ENCODE peak calls at places on chromosomes 3 and 15, in eight cellular contexts. One of them, this sample, is unnamed.

GRCh38 chr3:115245437-115245836 is 98.3 kb upstream of the ZBTB20 start:
- DNase-seq in choroid plexus epithelial cell: peak; percentile 86
- DNase-seq in psoas muscle: no peak
- DNase-seq in adrenal gland: no peak
- DNase-seq in lower lobe of right lung: no peak
- DNase-seq in fibroblast of lung: peak; percentile 98
- DNase-seq in AG09309: peak; percentile 76
- DNase-seq in right cardiac atrium: no peak
- DNase-seq in this sample: peak; percentile 92

GRCh38 chr3:126834596-126835471 is 130.8 kb downstream of the CHCHD6 start:
- DNase-seq in psoas muscle: no peak
- DNase-seq in AG09309: no peak
- DNase-seq in right cardiac atrium: no peak
- DNase-seq in adrenal gland: no peak
- DNase-seq in choroid plexus epithelial cell: no peak
- DNase-seq in lower lobe of right lung: no peak
- DNase-seq in fibroblast of lung: peak; percentile 54
- DNase-seq in this sample: peak; percentile 21

GRCh38 chr15:52282418-52282817 is 13.2 kb downstream of the MYO5C start:
- DNase-seq in right cardiac atrium: no peak
- DNase-seq in adrenal gland: no peak
- DNase-seq in psoas muscle: no peak
- DNase-seq in fibroblast of lung: no peak
- DNase-seq in choroid plexus epithelial cell: no peak
- DNase-seq in lower lobe of right lung: no peak
- DNase-seq in AG09309: no peak
- DNase-seq in this sample: no peak

GRCh38 chr15:66042624-66043023 is 173.3 kb downstream of the RAB11A start:
- DNase-seq in adrenal gland: no peak
- DNase-seq in AG09309: no peak
- DNase-seq in right cardiac atrium: no peak
- DNase-seq in fibroblast of lung: no peak
- DNase-seq in choroid plexus epithelial cell: no peak
- DNase-seq in lower lobe of right lung: no peak
- DNase-seq in psoas muscle: no peak
- DNase-seq in this sample: no peak

GRCh38 chr3:161126495-161126894 is 21.3 kb upstream of the B3GALNT1 start:
- DNase-seq in right cardiac atrium: no peak
- DNase-seq in psoas muscle: no peak
- DNase-seq in fibroblast of lung: no peak
- DNase-seq in lower lobe of right lung: no peak
- DNase-seq in adrenal gland: no peak
- DNase-seq in choroid plexus epithelial cell: no peak
- DNase-seq in AG09309: no peak
- DNase-seq in this sample: no peak

GRCh38 chr15:52021128-52021671 is 2.2 kb downstream of the MAPK6 start:
- DNase-seq in AG09309: peak; percentile 87
- DNase-seq in psoas muscle: no peak
- DNase-seq in choroid plexus epithelial cell: peak; percentile 97
- DNase-seq in fibroblast of lung: peak; percentile 95
- DNase-seq in adrenal gland: peak; percentile 60
- DNase-seq in right cardiac atrium: no peak
- DNase-seq in lower lobe of right lung: no peak
- DNase-seq in this sample: peak; percentile 93

GRCh38 chr15:32844118-32844711 is 126.4 kb downstream of the GREM1 start:
- DNase-seq in lower lobe of right lung: no peak
- DNase-seq in fibroblast of lung: peak; percentile 35
- DNase-seq in AG09309: no peak
- DNase-seq in adrenal gland: no peak
- DNase-seq in right cardiac atrium: no peak
- DNase-seq in choroid plexus epithelial cell: peak; percentile 81
- DNase-seq in psoas muscle: no peak
- DNase-seq in this sample: peak; percentile 65

GRCh38 chr3:183924956-183925355 is 40.3 kb upstream of the PARL start:
- DNase-seq in psoas muscle: no peak
- DNase-seq in AG09309: no peak
- DNase-seq in fibroblast of lung: peak; percentile 61
- DNase-seq in lower lobe of right lung: no peak
- DNase-seq in right cardiac atrium: no peak
- DNase-seq in adrenal gland: no peak
- DNase-seq in choroid plexus epithelial cell: peak; percentile 59
- DNase-seq in this sample: peak; percentile 68

GRCh38 chr3:188631291-188632010 is 477.5 kb downstream of the LPP start:
- DNase-seq in choroid plexus epithelial cell: peak; percentile 78
- DNase-seq in AG09309: peak; percentile 17
- DNase-seq in fibroblast of lung: peak; percentile 90
- DNase-seq in lower lobe of right lung: no peak
- DNase-seq in adrenal gland: no peak
- DNase-seq in right cardiac atrium: no peak
- DNase-seq in psoas muscle: no peak
- DNase-seq in this sample: peak; percentile 81

GRCh38 chr15:70219256-70219919 is 121.7 kb upstream of the TLE3 start:
- DNase-seq in psoas muscle: no peak
- DNase-seq in lower lobe of right lung: no peak
- DNase-seq in adrenal gland: no peak
- DNase-seq in choroid plexus epithelial cell: no peak
- DNase-seq in fibroblast of lung: no peak
- DNase-seq in right cardiac atrium: no peak
- DNase-seq in AG09309: no peak
- DNase-seq in this sample: no peak

GRCh38 chr15:69082556-69082955 is 68.1 kb downstream of the NOX5 start:
- DNase-seq in psoas muscle: no peak
- DNase-seq in right cardiac atrium: no peak
- DNase-seq in lower lobe of right lung: no peak
- DNase-seq in AG09309: no peak
- DNase-seq in adrenal gland: no peak
- DNase-seq in choroid plexus epithelial cell: peak; percentile 79
- DNase-seq in fibroblast of lung: no peak
- DNase-seq in this sample: no peak

GRCh38 chr3:56919137-56919796 is 117.5 kb upstream of the ARHGEF3 start:
- DNase-seq in lower lobe of right lung: no peak
- DNase-seq in adrenal gland: no peak
- DNase-seq in fibroblast of lung: no peak
- DNase-seq in AG09309: no peak
- DNase-seq in choroid plexus epithelial cell: no peak
- DNase-seq in right cardiac atrium: no peak
- DNase-seq in psoas muscle: no peak
- DNase-seq in this sample: no peak

GRCh38 chr3:159219231-159219630 is 417.4 kb downstream of the MFSD1 start:
- DNase-seq in adrenal gland: no peak
- DNase-seq in psoas muscle: no peak
- DNase-seq in choroid plexus epithelial cell: no peak
- DNase-seq in fibroblast of lung: no peak
- DNase-seq in lower lobe of right lung: no peak
- DNase-seq in AG09309: no peak
- DNase-seq in right cardiac atrium: no peak
- DNase-seq in this sample: no peak

GRCh38 chr15:57223345-57223744 is 153.0 kb upstream of the CGNL1 start:
- DNase-seq in lower lobe of right lung: no peak
- DNase-seq in adrenal gland: no peak
- DNase-seq in choroid plexus epithelial cell: no peak
- DNase-seq in psoas muscle: no peak
- DNase-seq in right cardiac atrium: no peak
- DNase-seq in fibroblast of lung: peak; percentile 44
- DNase-seq in AG09309: no peak
- DNase-seq in this sample: no peak

GRCh38 chr3:101556064-101556463 is 5.6 kb upstream of the TRMT10C start:
- DNase-seq in lower lobe of right lung: no peak
- DNase-seq in choroid plexus epithelial cell: no peak
- DNase-seq in adrenal gland: no peak
- DNase-seq in right cardiac atrium: no peak
- DNase-seq in fibroblast of lung: no peak
- DNase-seq in AG09309: no peak
- DNase-seq in psoas muscle: no peak
- DNase-seq in this sample: no peak

GRCh38 chr3:38346584-38347410 is at the start of gene XYLB:
- DNase-seq in lower lobe of right lung: peak; percentile 93
- DNase-seq in AG09309: no peak
- DNase-seq in psoas muscle: peak; percentile 92
- DNase-seq in right cardiac atrium: peak; percentile 95
- DNase-seq in fibroblast of lung: peak; percentile 76
- DNase-seq in adrenal gland: peak; percentile 87
- DNase-seq in choroid plexus epithelial cell: peak; percentile 84
- DNase-seq in this sample: peak; percentile 74

GRCh38 chr3:38347421-38348200 is 1.0 kb downstream of the XYLB start:
- DNase-seq in psoas muscle: no peak
- DNase-seq in fibroblast of lung: no peak
- DNase-seq in right cardiac atrium: no peak
- DNase-seq in AG09309: no peak
- DNase-seq in choroid plexus epithelial cell: no peak
- DNase-seq in adrenal gland: no peak
- DNase-seq in lower lobe of right lung: no peak
- DNase-seq in this sample: no peak

GRCh38 chr3:38343797-38344594 is 2.6 kb upstream of the XYLB start:
- DNase-seq in AG09309: no peak
- DNase-seq in right cardiac atrium: no peak
- DNase-seq in adrenal gland: no peak
- DNase-seq in psoas muscle: no peak
- DNase-seq in choroid plexus epithelial cell: peak; percentile 50
- DNase-seq in fibroblast of lung: no peak
- DNase-seq in lower lobe of right lung: no peak
- DNase-seq in this sample: no peak

GRCh38 chr3:38348903-38349302 is 2.3 kb downstream of the XYLB start:
- DNase-seq in right cardiac atrium: no peak
- DNase-seq in lower lobe of right lung: no peak
- DNase-seq in psoas muscle: no peak
- DNase-seq in fibroblast of lung: peak; percentile 43
- DNase-seq in choroid plexus epithelial cell: peak; percentile 60
- DNase-seq in AG09309: no peak
- DNase-seq in adrenal gland: no peak
- DNase-seq in this sample: peak; percentile 25

DNA sequence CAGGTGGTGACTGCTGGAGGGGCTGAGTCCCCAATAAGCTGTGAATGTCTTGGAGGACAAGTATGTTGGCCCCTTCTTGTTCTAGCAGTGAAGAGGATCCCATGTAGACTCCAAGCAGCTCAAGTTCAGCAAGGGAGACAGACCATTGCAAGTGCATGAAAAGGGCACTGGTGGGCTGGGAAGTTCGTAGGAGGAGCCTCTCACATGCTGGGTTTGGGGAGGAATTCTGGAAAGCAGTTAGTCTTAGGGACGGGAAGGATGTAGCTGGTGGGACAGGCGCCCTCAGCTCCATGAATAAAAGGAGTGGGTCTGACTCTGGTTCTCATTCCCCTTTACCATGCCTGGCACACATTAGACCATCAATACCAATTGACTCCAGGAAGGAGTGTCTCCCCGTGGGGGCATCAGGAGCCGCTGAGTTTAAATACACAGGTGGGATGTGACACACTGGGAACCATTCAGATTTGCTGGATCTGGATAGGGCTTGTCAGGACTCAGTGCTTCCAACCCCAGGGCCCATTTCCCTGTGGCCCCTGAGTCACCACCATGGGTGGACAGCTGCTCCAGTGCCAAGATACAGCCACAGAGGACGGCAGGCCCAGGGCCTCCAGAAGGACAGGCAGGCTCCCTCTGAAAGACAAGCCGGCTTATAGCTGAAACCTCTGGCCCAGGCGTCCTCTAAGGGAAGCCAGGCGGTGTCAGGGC is 554 bp upstream of the XYLB start:
- DNase-seq in right cardiac atrium: no peak
- DNase-seq in AG09309: no peak
- DNase-seq in choroid plexus epithelial cell: no peak
- DNase-seq in adrenal gland: no peak
- DNase-seq in psoas muscle: no peak
- DNase-seq in lower lobe of right lung: no peak
- DNase-seq in fibroblast of lung: peak; percentile 22
- DNase-seq in this sample: no peak
- H3K4me3 ChIP-seq in right cardiac atrium: no peak overlapping the region
- H3K4me3 ChIP-seq in AG09309: no peak overlapping the region
- H3K4me3 ChIP-seq in choroid plexus epithelial cell: peak overlapping the region; percentile 18
- H3K4me3 ChIP-seq in adrenal gland: no peak overlapping the region
- H3K4me3 ChIP-seq in psoas muscle: peak overlapping the region; percentile 88
- H3K4me3 ChIP-seq in lower lobe of right lung: peak overlapping the region; percentile 93
- H3K4me3 ChIP-seq in fibroblast of lung: peak overlapping the region; percentile 78
- H3K4me3 ChIP-seq in this sample: no peak overlapping the region

DNA sequence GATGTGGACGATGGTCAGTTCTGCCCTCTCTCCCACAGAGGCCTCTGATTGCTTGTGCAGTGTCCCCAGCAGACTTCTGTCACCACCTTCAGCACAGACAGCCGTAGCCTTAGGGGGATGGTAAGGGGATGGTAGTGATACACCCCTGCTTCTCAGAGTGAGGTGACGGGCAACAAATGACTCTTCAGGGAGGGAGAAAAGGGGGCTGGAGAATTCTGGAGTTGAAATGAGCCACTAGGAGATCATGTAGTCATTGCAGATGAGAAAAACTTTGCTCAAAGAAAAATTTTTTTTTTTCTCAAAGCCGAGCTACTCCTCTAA is 29.6 kb upstream of the TIMP4 start:
- DNase-seq in right cardiac atrium: no peak
- DNase-seq in fibroblast of lung: peak; percentile 14
- DNase-seq in psoas muscle: no peak
- DNase-seq in lower lobe of right lung: no peak
- DNase-seq in AG09309: no peak
- DNase-seq in adrenal gland: no peak
- DNase-seq in choroid plexus epithelial cell: no peak
- DNase-seq in this sample: no peak
- H3K4me3 ChIP-seq in right cardiac atrium: no peak overlapping the region
- H3K4me3 ChIP-seq in fibroblast of lung: no peak overlapping the region
- H3K4me3 ChIP-seq in psoas muscle: no peak overlapping the region
- H3K4me3 ChIP-seq in lower lobe of right lung: no peak overlapping the region
- H3K4me3 ChIP-seq in AG09309: no peak overlapping the region
- H3K4me3 ChIP-seq in adrenal gland: no peak overlapping the region
- H3K4me3 ChIP-seq in choroid plexus epithelial cell: no peak overlapping the region
- H3K4me3 ChIP-seq in this sample: no peak overlapping the region

GRCh38 chr3:36704280-36704679 is 60.1 kb downstream of the DCLK3 start:
- DNase-seq in fibroblast of lung: no peak
- DNase-seq in lower lobe of right lung: no peak
- DNase-seq in adrenal gland: no peak
- DNase-seq in psoas muscle: no peak
- DNase-seq in choroid plexus epithelial cell: no peak
- DNase-seq in AG09309: no peak
- DNase-seq in right cardiac atrium: no peak
- DNase-seq in this sample: no peak
- H3K4me3 ChIP-seq in fibroblast of lung: no peak overlapping the region
- H3K4me3 ChIP-seq in lower lobe of right lung: no peak overlapping the region
- H3K4me3 ChIP-seq in adrenal gland: no peak overlapping the region
- H3K4me3 ChIP-seq in psoas muscle: no peak overlapping the region
- H3K4me3 ChIP-seq in choroid plexus epithelial cell: no peak overlapping the region
- H3K4me3 ChIP-seq in AG09309: no peak overlapping the region
- H3K4me3 ChIP-seq in right cardiac atrium: no peak overlapping the region
- H3K4me3 ChIP-seq in this sample: no peak overlapping the region

GRCh38 chr3:121436641-121437040 is 109.1 kb downstream of the POLQ start:
- DNase-seq in psoas muscle: no peak
- DNase-seq in fibroblast of lung: no peak
- DNase-seq in choroid plexus epithelial cell: no peak
- DNase-seq in right cardiac atrium: no peak
- DNase-seq in adrenal gland: no peak
- DNase-seq in lower lobe of right lung: no peak
- DNase-seq in AG09309: no peak
- DNase-seq in this sample: no peak

GRCh38 chr3:121436074-121436473 is 109.7 kb downstream of the POLQ start:
- DNase-seq in lower lobe of right lung: no peak
- DNase-seq in choroid plexus epithelial cell: no peak
- DNase-seq in adrenal gland: no peak
- DNase-seq in fibroblast of lung: no peak
- DNase-seq in right cardiac atrium: no peak
- DNase-seq in AG09309: no peak
- DNase-seq in psoas muscle: no peak
- DNase-seq in this sample: no peak

GRCh38 chr3:121430816-121431215 is 115.0 kb downstream of the POLQ start:
- DNase-seq in AG09309: no peak
- DNase-seq in right cardiac atrium: no peak
- DNase-seq in fibroblast of lung: no peak
- DNase-seq in psoas muscle: no peak
- DNase-seq in choroid plexus epithelial cell: no peak
- DNase-seq in lower lobe of right lung: no peak
- DNase-seq in adrenal gland: no peak
- DNase-seq in this sample: no peak

GRCh38 chr3:121431717-121432517 is 113.9 kb downstream of the POLQ start:
- DNase-seq in fibroblast of lung: peak; percentile 47
- DNase-seq in right cardiac atrium: no peak
- DNase-seq in choroid plexus epithelial cell: peak; percentile 78
- DNase-seq in psoas muscle: no peak
- DNase-seq in AG09309: peak; percentile 14
- DNase-seq in lower lobe of right lung: no peak
- DNase-seq in adrenal gland: peak; percentile 30
- DNase-seq in this sample: peak; percentile 76
- H3K4me3 ChIP-seq in fibroblast of lung: peak overlapping the region; percentile 44
- H3K4me3 ChIP-seq in right cardiac atrium: peak overlapping the region; percentile 68
- H3K4me3 ChIP-seq in choroid plexus epithelial cell: peak overlapping the region; percentile 46
- H3K4me3 ChIP-seq in psoas muscle: peak overlapping the region; percentile 42
- H3K4me3 ChIP-seq in AG09309: no peak overlapping the region
- H3K4me3 ChIP-seq in lower lobe of right lung: peak overlapping the region; percentile 33
- H3K4me3 ChIP-seq in adrenal gland: no peak overlapping the region
- H3K4me3 ChIP-seq in this sample: peak overlapping the region; percentile 4

This sample was measured in astrocyte of the spinal cord.